ENCODE peak calls at places on chromosomes 7 and 10, in nine cellular contexts. K, E, D, Q, T, L, H, X and P are unnamed samples.

GRCh38 chr7:20513897-20514296 is 101.6 kb upstream of the ABCB5 start:
- DNase-seq in K (no peak), E (no peak), D (no peak), Q (no peak), T (no peak), L (no peak), H (no peak), X (no peak), P (no peak)

GRCh38 chr7:103445228-103446020 is 583 bp downstream of the SLC26A5 start:
- DNase-seq in K (no peak), E (no peak), D (no peak), Q (peak; percentile 6), T (no peak), L (no peak), H (no peak), X (no peak), P (no peak)

GRCh38 chr10:106982248-106982647 is 182.3 kb downstream of the SORCS1 start:
- DNase-seq in K (no peak), E (no peak), D (no peak), Q (no peak), T (no peak), L (no peak), H (no peak), X (no peak), P (no peak)

GRCh38 chr7:139570119-139570518 is 46.6 kb downstream of the CLEC2L start:
- DNase-seq in K (no peak), E (no peak), D (no peak), Q (no peak), T (no peak), L (no peak), H (no peak), X (no peak), P (no peak)

GRCh38 chr7:28904539-28905143 is 53.5 kb downstream of the TRIL start:
- DNase-seq in K (no peak), E (no peak), D (no peak), Q (peak; percentile 22), T (no peak), L (no peak), H (no peak), X (no peak), P (no peak)

GRCh38 chr7:158322616-158323530 is 264.8 kb downstream of the PTPRN2 start:
- DNase-seq in K (no peak), E (no peak), D (no peak), Q (no peak), T (no peak), L (no peak), H (no peak), X (no peak), P (no peak)

GRCh38 chr7:100100420-100101015 is 679 bp downstream of the MCM7 start:
- DNase-seq in K (peak; percentile 95), E (peak; percentile 96), D (peak; percentile 83), Q (peak; percentile 100), T (peak; percentile 89), L (peak; percentile 83), H (peak; percentile 74), X (peak; percentile 93), P (peak; percentile 84)

GRCh38 chr10:7482992-7483391 is 72.2 kb upstream of the SFMBT2 start:
- DNase-seq in K (no peak), E (no peak), D (no peak), Q (no peak), T (no peak), L (no peak), H (no peak), X (no peak), P (no peak)

GRCh38 chr7:85567983-85568382 is 381.1 kb upstream of the SEMA3D start:
- DNase-seq in K (no peak), E (no peak), D (no peak), Q (no peak), T (no peak), L (no peak), H (no peak), X (no peak), P (no peak)

GRCh38 chr10:102612964-102613275 is 31.4 kb upstream of the TRIM8 start:
- DNase-seq in K (no peak), E (no peak), D (no peak), Q (no peak), T (no peak), L (no peak), H (peak; percentile 28), X (peak; percentile 29), P (no peak)

GRCh38 chr10:68284007-68284406 is 47.9 kb upstream of the HNRNPH3 start:
- DNase-seq in K (no peak), E (no peak), D (no peak), Q (peak; percentile 38), T (no peak), L (no peak), H (no peak), X (no peak), P (no peak)

GRCh38 chr10:24168258-24169170 is 40.4 kb upstream of the KIAA1217 start:
- DNase-seq in K (peak; percentile 10), E (no peak), D (no peak), Q (peak; percentile 7), T (no peak), L (no peak), H (no peak), X (no peak), P (no peak)

GRCh38 chr7:157671358-157672255 is 334.8 kb downstream of the DNAJB6 start:
- DNase-seq in K (no peak), E (no peak), D (no peak), Q (no peak), T (no peak), L (no peak), H (no peak), X (no peak), P (no peak)

GRCh38 chr7:7884855-7885254 is 83.7 kb upstream of the GLCCI1 start:
- DNase-seq in K (no peak), E (no peak), D (no peak), Q (peak; percentile 7), T (no peak), L (no peak), H (no peak), X (no peak), P (no peak)

GRCh38 chr7:83532229-83532628 is 116.7 kb downstream of the SEMA3E start:
- DNase-seq in K (no peak), E (no peak), D (no peak), Q (no peak), T (no peak), L (no peak), H (no peak), X (no peak), P (no peak)

GRCh38 chr7:30813466-30813865 is 42.2 kb downstream of the MINDY4 start:
- DNase-seq in K (no peak), E (no peak), D (no peak), Q (no peak), T (no peak), L (no peak), H (no peak), X (no peak), P (no peak)
- H3K27ac ChIP-seq in K (no peak overlapping the region), E (no peak overlapping the region), D (no peak overlapping the region), Q (no peak overlapping the region), T (no peak overlapping the region), L (no peak overlapping the region), H (no peak overlapping the region), X (peak overlapping the region; percentile 68), P (no peak overlapping the region)

DNA sequence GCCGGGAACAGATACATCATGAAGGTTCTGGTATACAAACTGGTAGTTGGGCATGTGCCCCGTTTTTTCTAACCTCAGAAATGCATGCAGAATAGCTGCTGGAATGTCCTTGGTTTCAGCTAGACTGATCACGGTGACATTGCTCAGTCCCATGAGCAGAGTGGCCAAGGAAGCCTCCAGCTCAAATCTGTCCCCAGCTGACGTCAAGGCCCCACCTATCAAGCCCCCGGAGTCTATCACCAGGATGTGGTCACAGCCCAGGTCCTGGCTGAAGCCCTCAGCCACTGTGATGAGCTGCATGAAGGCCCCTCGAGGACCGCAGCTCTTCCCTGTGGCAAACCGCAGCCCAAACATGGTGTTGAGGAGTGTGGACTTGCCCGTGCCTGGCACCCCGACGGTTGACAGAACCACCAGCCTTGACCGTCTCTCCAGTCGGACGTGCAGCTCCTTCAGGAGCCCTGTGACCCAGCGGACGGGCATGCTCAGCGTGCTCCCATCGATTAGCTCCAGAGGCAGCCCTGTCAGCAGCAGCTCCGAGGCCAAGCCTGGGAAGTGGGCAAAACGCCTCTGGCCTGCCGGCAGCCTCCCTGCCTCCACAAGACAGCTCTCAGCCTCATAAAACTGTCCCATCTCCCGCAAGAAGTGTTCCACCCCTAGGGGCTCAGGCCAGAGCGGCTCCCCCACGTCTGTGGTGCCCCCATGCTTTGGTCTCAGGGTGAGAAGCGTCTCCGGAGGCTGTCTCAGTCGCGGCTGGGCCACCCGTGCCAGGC is 7.8 kb upstream of the MRPS24 start:
- DNase-seq in K (no peak), E (no peak), D (no peak), Q (no peak), T (no peak), L (no peak), H (no peak), X (no peak), P (no peak)
- H3K27ac ChIP-seq in K (no peak overlapping the region), E (no peak overlapping the region), D (no peak overlapping the region), Q (no peak overlapping the region), T (no peak overlapping the region), L (no peak overlapping the region), H (no peak overlapping the region), X (no peak overlapping the region), P (no peak overlapping the region)

GRCh38 chr10:44968887-44969400 is 9.3 kb downstream of the RASSF4 start:
- DNase-seq in K (no peak), E (no peak), D (no peak), Q (no peak), T (no peak), L (no peak), H (no peak), X (no peak), P (no peak)

GRCh38 chr10:44966816-44967509 is 7.4 kb downstream of the RASSF4 start:
- DNase-seq in K (no peak), E (no peak), D (no peak), Q (no peak), T (no peak), L (no peak), H (no peak), X (no peak), P (no peak)

GRCh38 chr10:44966129-44966815 is 6.7 kb downstream of the RASSF4 start:
- DNase-seq in K (no peak), E (no peak), D (no peak), Q (no peak), T (peak; percentile 72), L (no peak), H (no peak), X (no peak), P (no peak)

GRCh38 chr10:44968101-44968886 is 8.7 kb downstream of the RASSF4 start:
- DNase-seq in K (no peak), E (no peak), D (no peak), Q (peak; percentile 83), T (no peak), L (peak; percentile 13), H (no peak), X (peak; percentile 75), P (no peak)

DNA sequence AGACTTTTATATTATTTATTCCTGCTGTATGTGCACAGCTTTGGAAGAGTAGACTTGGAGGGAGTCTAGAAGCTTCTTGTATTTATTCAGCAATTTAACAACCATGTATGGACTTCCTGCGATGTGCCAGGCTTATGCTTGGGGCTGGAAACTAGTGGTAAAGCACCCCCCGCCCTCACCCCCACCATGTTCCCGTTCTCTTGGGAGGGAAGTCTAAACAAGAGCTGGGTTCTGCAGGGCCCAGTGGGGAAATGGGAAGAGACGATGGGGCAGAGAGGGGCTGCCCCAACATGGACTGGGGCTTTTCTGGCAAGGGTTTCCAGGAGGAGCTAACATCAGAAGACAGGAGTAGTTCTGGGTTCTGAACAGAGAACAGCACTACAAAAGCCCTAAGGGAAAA is 8.0 kb downstream of the RASSF4 start:
- DNase-seq in K (no peak), E (no peak), D (no peak), Q (no peak), T (no peak), L (no peak), H (no peak), X (no peak), P (no peak)
- H3K27ac ChIP-seq in K (no peak overlapping the region), E (no peak overlapping the region), D (no peak overlapping the region), Q (no peak overlapping the region), T (no peak overlapping the region), L (no peak overlapping the region), H (no peak overlapping the region), X (peak overlapping the region; percentile 66), P (no peak overlapping the region)

GRCh38 chr7:131363719-131364118 is 36.0 kb downstream of the MKLN1 start:
- DNase-seq in K (no peak), E (no peak), D (no peak), Q (no peak), T (no peak), L (no peak), H (no peak), X (no peak), P (no peak)
- H3K27ac ChIP-seq in K (no peak overlapping the region), E (no peak overlapping the region), D (peak overlapping the region; percentile 21), Q (no peak overlapping the region), T (no peak overlapping the region), L (peak overlapping the region; percentile 3), H (no peak overlapping the region), X (no peak overlapping the region), P (no peak overlapping the region)